ENCODE peak calls at places on chromosomes 5 and 9, in seven cellular contexts. Q, Y, A, M, J, U and Z are unnamed samples.

GRCh38 chr5:78295035-78295961 is 800 bp upstream of the AP3B1 start:
- DNase-seq in Q (peak; percentile 86), Y (peak; percentile 6), A (peak; percentile 28), M (no peak), J (peak; percentile 66), U (peak; percentile 7), Z (no peak)

GRCh38 chr9:33455952-33456351 is 8.6 kb upstream of the AQP3 start:
- DNase-seq in Q (no peak), Y (no peak), A (no peak), M (no peak), J (no peak), U (no peak), Z (no peak)

GRCh38 chr5:37875051-37875787 is 35.4 kb upstream of the GDNF start:
- DNase-seq in Q (no peak), Y (no peak), A (no peak), M (no peak), J (no peak), U (no peak), Z (no peak)

GRCh38 chr5:62621280-62621679 is 42.7 kb downstream of the LRRC70 start:
- DNase-seq in Q (no peak), Y (no peak), A (no peak), M (peak; percentile 56), J (no peak), U (no peak), Z (no peak)

GRCh38 chr5:8884029-8884428 is 661.8 kb downstream of the SEMA5A start:
- DNase-seq in Q (no peak), Y (no peak), A (no peak), M (no peak), J (no peak), U (no peak), Z (no peak)

GRCh38 chr5:669111-669841 is 23.9 kb downstream of the TPPP start:
- DNase-seq in Q (peak; percentile 87), Y (no peak), A (no peak), M (no peak), J (peak; percentile 76), U (no peak), Z (peak; percentile 22)

GRCh38 chr5:40736103-40736875 is 19.5 kb downstream of the TTC33 start:
- DNase-seq in Q (no peak), Y (no peak), A (no peak), M (no peak), J (no peak), U (peak; percentile 32), Z (peak; percentile 84)

GRCh38 chr5:132275367-132276220 is 18.1 kb downstream of the PDLIM4 start:
- DNase-seq in Q (peak; percentile 54), Y (no peak), A (no peak), M (no peak), J (peak; percentile 35), U (no peak), Z (no peak)

GRCh38 chr9:131218370-131218769 is 57.9 kb downstream of the FAM78A start:
- DNase-seq in Q (no peak), Y (no peak), A (no peak), M (no peak), J (no peak), U (no peak), Z (no peak)

GRCh38 chr5:141816598-141817399 is 61.4 kb downstream of the PCDH1 start:
- DNase-seq in Q (peak; percentile 45), Y (no peak), A (no peak), M (peak; percentile 95), J (no peak), U (no peak), Z (peak; percentile 81)

GRCh38 chr9:79764377-79764776 is 192.6 kb downstream of the TLE4 start:
- DNase-seq in Q (no peak), Y (no peak), A (peak; percentile 80), M (no peak), J (peak; percentile 76), U (no peak), Z (no peak)

GRCh38 chr5:142178651-142179050 is 70.1 kb downstream of the NDFIP1 start:
- DNase-seq in Q (peak; percentile 23), Y (no peak), A (no peak), M (no peak), J (peak; percentile 25), U (no peak), Z (no peak)

GRCh38 chr5:161691911-161692310 is 6.4 kb downstream of the GABRA6 start:
- DNase-seq in Q (no peak), Y (no peak), A (no peak), M (no peak), J (no peak), U (no peak), Z (no peak)

GRCh38 chr5:1167728-1168709 is 33.4 kb upstream of the SLC6A19 start:
- DNase-seq in Q (no peak), Y (peak; percentile 79), A (peak; percentile 66), M (no peak), J (peak; percentile 80), U (peak; percentile 77), Z (peak; percentile 56)

GRCh38 chr5:2147504-2148311 is 265.0 kb upstream of the IRX4 start:
- DNase-seq in Q (peak; percentile 64), Y (no peak), A (no peak), M (no peak), J (no peak), U (no peak), Z (no peak)

GRCh38 chr9:81540142-81540701 is 149.1 kb downstream of the TLE1 start:
- DNase-seq in Q (no peak), Y (no peak), A (no peak), M (no peak), J (no peak), U (no peak), Z (no peak)

GRCh38 chr5:57804007-57804444 is 321.4 kb upstream of the ACTBL2 start:
- DNase-seq in Q (no peak), Y (no peak), A (no peak), M (no peak), J (no peak), U (no peak), Z (no peak)

GRCh38 chr9:83932001-83932400 is 10.8 kb upstream of the KIF27 start:
- DNase-seq in Q (no peak), Y (no peak), A (no peak), M (no peak), J (no peak), U (peak; percentile 28), Z (no peak)

GRCh38 chr5:31197183-31197582 is 3.7 kb downstream of the CDH6 start:
- DNase-seq in Q (no peak), Y (no peak), A (no peak), M (no peak), J (no peak), U (no peak), Z (no peak)

GRCh38 chr5:149002761-149003689 is 59.8 kb downstream of the SH3TC2 start:
- DNase-seq in Q (no peak), Y (no peak), A (no peak), M (no peak), J (no peak), U (no peak), Z (peak; percentile 34)

GRCh38 chr5:11110128-11110527 is 349.1 kb upstream of the DAP start:
- DNase-seq in Q (no peak), Y (no peak), A (no peak), M (no peak), J (no peak), U (no peak), Z (no peak)

GRCh38 chr9:115891929-115892328 is 261.7 kb upstream of the PAPPA start:
- DNase-seq in Q (no peak), Y (no peak), A (no peak), M (no peak), J (no peak), U (no peak), Z (no peak)

GRCh38 chr9:80892703-80893102 is 796.6 kb downstream of the TLE1 start:
- DNase-seq in Q (no peak), Y (no peak), A (no peak), M (no peak), J (no peak), U (no peak), Z (no peak)

GRCh38 chr9:98995059-98995665 is 51.5 kb downstream of the COL15A1 start:
- DNase-seq in Q (no peak), Y (no peak), A (no peak), M (no peak), J (peak; percentile 91), U (no peak), Z (no peak)

GRCh38 chr5:56358703-56359428 is 125.7 kb upstream of the ANKRD55 start:
- DNase-seq in Q (no peak), Y (no peak), A (no peak), M (no peak), J (no peak), U (no peak), Z (peak; percentile 18)
- TF ChIP-seq POLR2AphosphoS5 in Q (no peak), Y (no peak), A (no peak), M (no peak), J (no peak), U (no peak), Z (no peak)

GRCh38 chr9:124875501-124875900 is 13.6 kb downstream of the ARPC5L start:
- DNase-seq in Q (no peak), Y (no peak), A (no peak), M (no peak), J (no peak), U (no peak), Z (no peak)

GRCh38 chr9:124871156-124871561 is 9.2 kb downstream of the ARPC5L start:
- DNase-seq in Q (no peak), Y (no peak), A (no peak), M (no peak), J (no peak), U (peak; percentile 57), Z (no peak)

GRCh38 chr9:124869986-124870560 is 8.1 kb downstream of the ARPC5L start:
- DNase-seq in Q (peak; percentile 92), Y (no peak), A (no peak), M (no peak), J (no peak), U (peak; percentile 44), Z (peak; percentile 81)

GRCh38 chr9:124870723-124871122 is 8.8 kb downstream of the ARPC5L start:
- DNase-seq in Q (no peak), Y (no peak), A (no peak), M (no peak), J (no peak), U (peak; percentile 13), Z (no peak)

GRCh38 chr9:124873664-124874063 is 11.7 kb downstream of the ARPC5L start:
- DNase-seq in Q (no peak), Y (no peak), A (no peak), M (no peak), J (no peak), U (no peak), Z (no peak)
- TF ChIP-seq POLR2AphosphoS5 in Q (peak; percentile 57), Y (no peak), A (no peak), M (no peak), J (no peak), U (no peak), Z (no peak)

DNA sequence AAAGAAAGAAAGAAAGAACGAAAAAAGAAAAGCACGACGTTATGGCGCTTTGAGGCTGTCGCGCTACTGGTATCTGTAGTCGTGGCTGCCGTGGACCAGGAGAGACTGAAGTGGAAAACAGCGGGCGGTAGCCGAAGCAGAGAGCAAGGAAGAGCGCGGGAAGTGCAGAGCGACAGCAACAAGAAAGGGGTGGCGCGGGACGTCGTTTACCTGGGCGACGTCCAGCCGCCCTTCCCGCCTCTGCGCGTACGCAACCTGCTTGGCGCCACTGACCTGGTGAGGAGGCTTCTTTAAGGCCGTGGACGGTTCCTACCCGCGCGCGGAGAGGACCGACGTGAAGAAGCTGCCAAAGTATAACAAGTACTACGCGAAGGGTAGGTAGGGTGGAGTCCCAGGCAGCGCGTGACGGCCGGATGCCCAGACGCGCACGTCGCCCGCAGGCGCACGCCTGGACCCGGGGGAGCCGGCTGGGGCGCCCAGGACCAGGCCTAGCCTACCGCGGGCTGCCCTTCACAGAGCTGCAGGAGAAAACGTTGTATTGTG is 15.4 kb downstream of the CCL28 start:
- DNase-seq in Q (peak; percentile 92), Y (peak; percentile 67), A (peak; percentile 41), M (no peak), J (peak; percentile 64), U (peak; percentile 32), Z (peak; percentile 26)
- TF ChIP-seq POLR2AphosphoS5 in Q (peak; percentile 87), Y (no peak), A (no peak), M (peak; percentile 26), J (no peak), U (no peak), Z (no peak)

GRCh38 chr9:110555971-110556370 is 23.6 kb downstream of the SVEP1 start:
- DNase-seq in Q (no peak), Y (no peak), A (peak; percentile 46), M (no peak), J (peak; percentile 89), U (no peak), Z (peak; percentile 96)
- TF ChIP-seq POLR2AphosphoS5 in Q (no peak), Y (no peak), A (peak; percentile 97), M (no peak), J (peak; percentile 64), U (no peak), Z (peak; percentile 75)